ENCODE peak calls at places on chromosomes 5 and 9, in six cellular contexts. One of them, this sample, is unnamed.

GRCh38 chr5:38211354-38211710 is 47.0 kb upstream of the EGFLAM start:
- DNase-seq in HTR-8/SVneo: no peak
- DNase-seq in type B pancreatic cell: no peak
- DNase-seq in heart left ventricle: no peak
- DNase-seq in activated CD4-positive, alpha-beta T cell treated with anti-CD3 and anti-CD28 coated beads for 48 hours: no peak
- DNase-seq in neural progenitor cell: no peak
- DNase-seq in this sample: no peak

GRCh38 chr5:39190311-39191102 is 28.9 kb downstream of the FYB1 start:
- DNase-seq in HTR-8/SVneo: no peak
- DNase-seq in type B pancreatic cell: no peak
- DNase-seq in heart left ventricle: no peak
- DNase-seq in activated CD4-positive, alpha-beta T cell treated with anti-CD3 and anti-CD28 coated beads for 48 hours: no peak
- DNase-seq in neural progenitor cell: no peak
- DNase-seq in this sample: no peak

GRCh38 chr9:75053869-75054268 is 25.8 kb upstream of the CARNMT1 start:
- DNase-seq in HTR-8/SVneo: no peak
- DNase-seq in type B pancreatic cell: no peak
- DNase-seq in heart left ventricle: no peak
- DNase-seq in activated CD4-positive, alpha-beta T cell treated with anti-CD3 and anti-CD28 coated beads for 48 hours: no peak
- DNase-seq in neural progenitor cell: no peak
- DNase-seq in this sample: no peak

GRCh38 chr5:76283670-76284069 is 119.4 kb upstream of the IQGAP2 start:
- DNase-seq in HTR-8/SVneo: no peak
- DNase-seq in type B pancreatic cell: no peak
- DNase-seq in heart left ventricle: no peak
- DNase-seq in activated CD4-positive, alpha-beta T cell treated with anti-CD3 and anti-CD28 coated beads for 48 hours: no peak
- DNase-seq in neural progenitor cell: no peak
- DNase-seq in this sample: no peak

GRCh38 chr5:151243564-151243963 is 9.4 kb upstream of the GM2A start:
- DNase-seq in HTR-8/SVneo: no peak
- DNase-seq in type B pancreatic cell: no peak
- DNase-seq in heart left ventricle: no peak
- DNase-seq in activated CD4-positive, alpha-beta T cell treated with anti-CD3 and anti-CD28 coated beads for 48 hours: peak; percentile 55
- DNase-seq in neural progenitor cell: no peak
- DNase-seq in this sample: no peak

GRCh38 chr9:79023134-79023577 is 548.6 kb upstream of the TLE4 start:
- DNase-seq in HTR-8/SVneo: peak; percentile 48
- DNase-seq in type B pancreatic cell: no peak
- DNase-seq in heart left ventricle: no peak
- DNase-seq in activated CD4-positive, alpha-beta T cell treated with anti-CD3 and anti-CD28 coated beads for 48 hours: no peak
- DNase-seq in neural progenitor cell: no peak
- DNase-seq in this sample: no peak

GRCh38 chr5:141597394-141597793 is 21.4 kb downstream of the DIAPH1 start:
- DNase-seq in HTR-8/SVneo: no peak
- DNase-seq in type B pancreatic cell: no peak
- DNase-seq in heart left ventricle: no peak
- DNase-seq in activated CD4-positive, alpha-beta T cell treated with anti-CD3 and anti-CD28 coated beads for 48 hours: no peak
- DNase-seq in neural progenitor cell: no peak
- DNase-seq in this sample: no peak

GRCh38 chr9:79166005-79166404 is 405.8 kb upstream of the TLE4 start:
- DNase-seq in HTR-8/SVneo: peak; percentile 46
- DNase-seq in type B pancreatic cell: no peak
- DNase-seq in heart left ventricle: no peak
- DNase-seq in activated CD4-positive, alpha-beta T cell treated with anti-CD3 and anti-CD28 coated beads for 48 hours: no peak
- DNase-seq in neural progenitor cell: no peak
- DNase-seq in this sample: no peak

GRCh38 chr9:18346761-18347160 is 127.2 kb upstream of the ADAMTSL1 start:
- DNase-seq in HTR-8/SVneo: no peak
- DNase-seq in type B pancreatic cell: no peak
- DNase-seq in heart left ventricle: no peak
- DNase-seq in activated CD4-positive, alpha-beta T cell treated with anti-CD3 and anti-CD28 coated beads for 48 hours: no peak
- DNase-seq in neural progenitor cell: no peak
- DNase-seq in this sample: no peak

This sample was measured in WTC11.